ENCODE peak calls at places on chromosomes 13 and 19, in ten cellular contexts. K, S, N, O, X, P, E, Q, Y and G are unnamed samples.
A peak's percentile ranks its signal among the peaks of the same experiment; 100 is the strongest.

GRCh38 chr19:53101518-53101917 is 1.7 kb downstream of the ZNF160 start:
- DNase-seq in K (no peak), S (no peak), N (no peak), O (no peak), X (no peak), P (no peak), E (no peak), Q (no peak), Y (no peak), G (no peak)

GRCh38 chr13:29583073-29583785 is 12.3 kb downstream of the SLC7A1 start:
- DNase-seq in K (no peak), S (no peak), N (no peak), O (no peak), X (no peak), P (no peak), E (no peak), Q (no peak), Y (no peak), G (no peak)

GRCh38 chr19:38721977-38722773 is 22.1 kb downstream of the CAPN12 start:
- DNase-seq in K (no peak), S (no peak), N (peak; percentile 43), O (no peak), X (peak; percentile 60), P (no peak), E (no peak), Q (no peak), Y (no peak), G (peak; percentile 85)

GRCh38 chr13:53342623-53343022 is 314.0 kb downstream of the OLFM4 start:
- DNase-seq in K (no peak), S (no peak), N (no peak), O (no peak), X (no peak), P (no peak), E (no peak), Q (no peak), Y (no peak), G (no peak)

GRCh38 chr19:28427256-28428083 is 785.5 kb downstream of the UQCRFS1 start:
- DNase-seq in K (no peak), S (no peak), N (no peak), O (no peak), X (no peak), P (no peak), E (no peak), Q (no peak), Y (no peak), G (no peak)

GRCh38 chr13:100382787-100383186 is 205.8 kb downstream of the GGACT start:
- DNase-seq in K (no peak), S (no peak), N (no peak), O (no peak), X (no peak), P (no peak), E (no peak), Q (no peak), Y (no peak), G (no peak)

GRCh38 chr19:19524053-19524452 is 4.7 kb upstream of the YJEFN3 start:
- DNase-seq in K (no peak), S (no peak), N (no peak), O (no peak), X (no peak), P (no peak), E (no peak), Q (no peak), Y (no peak), G (no peak)

GRCh38 chr19:34350161-34350561 is 14.8 kb upstream of the GPI start:
- DNase-seq in K (no peak), S (no peak), N (no peak), O (no peak), X (no peak), P (no peak), E (peak; percentile 69), Q (no peak), Y (no peak), G (no peak)

GRCh38 chr13:48559638-48560320 is 26.9 kb upstream of the RCBTB2 start:
- DNase-seq in K (no peak), S (no peak), N (no peak), O (no peak), X (no peak), P (no peak), E (no peak), Q (no peak), Y (no peak), G (no peak)

GRCh38 chr13:60661514-60661913 is 264.5 kb downstream of the TDRD3 start:
- DNase-seq in K (no peak), S (no peak), N (no peak), O (no peak), X (no peak), P (no peak), E (no peak), Q (no peak), Y (no peak), G (no peak)

GRCh38 chr13:99975626-99976025 is 4.1 kb upstream of the ZIC5 start:
- DNase-seq in K (no peak), S (no peak), N (no peak), O (no peak), X (peak; percentile 10), P (no peak), E (no peak), Q (no peak), Y (no peak), G (no peak)

GRCh38 chr19:35041548-35042055 is at the start of gene HPN:
- DNase-seq in K (peak; percentile 94), S (peak; percentile 79), N (no peak), O (peak; percentile 56), X (peak; percentile 84), P (no peak), E (no peak), Q (no peak), Y (no peak), G (no peak)

GRCh38 chr13:44309771-44310767 is 63.6 kb upstream of the SERP2 start:
- DNase-seq in K (peak; percentile 64), S (no peak), N (no peak), O (peak; percentile 89), X (peak; percentile 86), P (no peak), E (peak; percentile 73), Q (no peak), Y (no peak), G (peak; percentile 50)

GRCh38 chr13:113897161-113897560 is 33.3 kb upstream of the GAS6 start:
- DNase-seq in K (no peak), S (no peak), N (no peak), O (no peak), X (no peak), P (peak; percentile 7), E (no peak), Q (no peak), Y (no peak), G (peak; percentile 10)

GRCh38 chr13:21326155-21327030 is 132.7 kb downstream of the ZDHHC20 start:
- DNase-seq in K (peak; percentile 28), S (peak; percentile 29), N (no peak), O (no peak), X (peak; percentile 52), P (peak; percentile 19), E (peak; percentile 57), Q (no peak), Y (peak; percentile 82), G (peak; percentile 24)

GRCh38 chr13:112187527-112188297 is 120.8 kb downstream of the SOX1 start:
- DNase-seq in K (no peak), S (no peak), N (no peak), O (no peak), X (no peak), P (no peak), E (peak; percentile 24), Q (no peak), Y (no peak), G (no peak)

GRCh38 chr13:76820759-76821158 is 65.4 kb downstream of the KCTD12 start:
- DNase-seq in K (peak; percentile 18), S (peak; percentile 11), N (peak; percentile 75), O (peak; percentile 66), X (no peak), P (peak; percentile 69), E (no peak), Q (peak; percentile 77), Y (no peak), G (peak; percentile 67)

GRCh38 chr13:110005563-110005962 is 219.2 kb upstream of the IRS2 start:
- DNase-seq in K (no peak), S (no peak), N (no peak), O (no peak), X (no peak), P (no peak), E (no peak), Q (no peak), Y (no peak), G (no peak)

GRCh38 chr19:5700455-5701092 is 10.5 kb downstream of the RPL36 start:
- DNase-seq in K (no peak), S (no peak), N (no peak), O (no peak), X (no peak), P (no peak), E (no peak), Q (peak; percentile 62), Y (no peak), G (no peak)
- TF ChIP-seq POLR2A in K (no peak), S (no peak), N (no peak), O (no peak), X (no peak), P (no peak), E (no peak), Q (no peak), Y (no peak), G (no peak)

GRCh38 chr19:1917926-1918325 is 12.7 kb downstream of the ADAT3 start:
- DNase-seq in K (no peak), S (no peak), N (no peak), O (no peak), X (no peak), P (no peak), E (no peak), Q (no peak), Y (no peak), G (no peak)
- H3K36me3 ChIP-seq in K (peaks cover 15% of the 10 kb centered on the region), S (peaks cover 39% of the 10 kb centered on the region), N (peaks cover 5% of the 10 kb centered on the region), O (no peaks in the 10 kb centered on the region), X (peaks cover 95% of the 10 kb centered on the region), P (no peaks in the 10 kb centered on the region), E (no peaks in the 10 kb centered on the region), Q (peaks cover 70% of the 10 kb centered on the region), Y (peaks cover 82% of the 10 kb centered on the region), G (peaks cover 54% of the 10 kb centered on the region)

GRCh38 chr19:30146346-30146745 is 204.3 kb downstream of the URI1 start:
- DNase-seq in K (no peak), S (no peak), N (no peak), O (no peak), X (no peak), P (no peak), E (no peak), Q (no peak), Y (peak; percentile 54), G (no peak)
- TF ChIP-seq POLR2A in K (no peak), S (no peak), N (no peak), O (no peak), X (no peak), P (no peak), E (no peak), Q (no peak), Y (no peak), G (no peak)

DNA sequence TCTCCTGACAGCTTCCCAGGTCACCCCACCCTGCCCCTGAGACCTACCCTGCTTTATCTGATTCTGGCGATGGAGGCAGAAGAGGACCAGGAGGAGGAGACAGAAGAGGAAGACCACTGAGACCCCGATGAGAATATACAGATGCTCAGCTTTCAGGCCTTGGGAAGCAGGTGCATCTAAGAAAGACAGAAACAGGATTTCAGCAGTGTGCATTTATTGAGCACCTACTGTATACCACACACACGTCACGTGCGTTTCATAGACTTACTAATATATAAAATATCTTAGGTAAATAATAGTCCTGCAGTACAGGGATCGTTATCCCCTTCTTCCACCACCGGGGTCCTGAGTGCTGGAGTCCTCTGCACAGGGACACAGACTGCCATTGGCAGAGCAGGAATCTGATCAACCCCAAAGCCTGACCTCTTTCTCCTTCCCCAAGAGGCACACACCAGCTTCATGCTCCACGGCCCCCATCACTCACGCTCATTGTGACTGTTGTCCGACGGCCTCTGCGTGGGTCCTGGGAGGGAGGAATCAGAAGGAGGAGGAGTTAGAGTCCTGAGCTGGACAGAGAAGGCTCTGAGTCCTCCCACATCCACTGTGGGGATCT is 8.2 kb downstream of the LAIR1 start:
- DNase-seq in K (no peak), S (no peak), N (no peak), O (no peak), X (no peak), P (no peak), E (no peak), Q (no peak), Y (no peak), G (no peak)
- H3K36me3 ChIP-seq in K (no peaks in the 10 kb centered on the region), S (no peaks in the 10 kb centered on the region), N (no peaks in the 10 kb centered on the region), O (no peaks in the 10 kb centered on the region), X (no peaks in the 10 kb centered on the region), P (no peaks in the 10 kb centered on the region), E (no peaks in the 10 kb centered on the region), Q (no peaks in the 10 kb centered on the region), Y (peaks cover 42% of the 10 kb centered on the region), G (no peaks in the 10 kb centered on the region)